ENCODE peak calls at places on chromosomes 1 and 21, in nine cellular contexts. A is Peyer's patch, D is K562, Q is breast epithelium, B is stomach, W is adrenal gland, O is testis, S is IMR-90, U is tibial nerve. K is an unnamed sample.

GRCh38 chr21:23398726-23399125 is 2208.6 kb downstream of the MRPL39 start:
- DNase-seq in A (no peak), D (no peak), Q (no peak), B (no peak), W (no peak), O (no peak), S (no peak), U (no peak), K (no peak)

GRCh38 chr1:69404486-69404885 is 163.2 kb upstream of the LRRC7 start:
- DNase-seq in A (no peak), D (no peak), Q (no peak), B (no peak), W (no peak), O (no peak), S (no peak), U (no peak), K (no peak)

GRCh38 chr1:158101944-158102343 is 78.8 kb upstream of the CD1D start:
- DNase-seq in A (peak), D (peak), Q (no peak), B (no peak), W (peak), O (no peak), S (peak), U (no peak), K (no peak)

GRCh38 chr1:12587981-12588620 is 29.9 kb downstream of the DHRS3 start:
- DNase-seq in A (no peak), D (no peak), Q (no peak), B (no peak), W (no peak), O (no peak), S (peak), U (no peak), K (no peak)

GRCh38 chr21:39581414-39581813 is 31.3 kb upstream of the B3GALT5 start:
- DNase-seq in A (no peak), D (no peak), Q (no peak), B (no peak), W (no peak), O (no peak), S (no peak), U (no peak), K (no peak)

GRCh38 chr21:38979271-38980196 is 173.8 kb downstream of the ETS2 start:
- DNase-seq in A (no peak), D (no peak), Q (no peak), B (no peak), W (no peak), O (no peak), S (peak), U (no peak), K (no peak)

GRCh38 chr21:46000731-46001641 is 19.4 kb downstream of the COL6A1 start:
- DNase-seq in A (no peak), D (no peak), Q (peak), B (peak), W (peak), O (peak), S (no peak), U (no peak), K (peak)

GRCh38 chr21:43810505-43811261 is 21.3 kb downstream of the RRP1 start:
- DNase-seq in A (peak), D (peak), Q (peak), B (peak), W (peak), O (peak), S (peak), U (peak), K (peak)

GRCh38 chr21:32687946-32688345 is 39.9 kb downstream of the SYNJ1 start:
- DNase-seq in A (no peak), D (peak), Q (no peak), B (no peak), W (no peak), O (no peak), S (no peak), U (no peak), K (no peak)

GRCh38 chr1:224767031-224767430 is 150.9 kb downstream of the CNIH3 start:
- DNase-seq in A (no peak), D (no peak), Q (no peak), B (no peak), W (no peak), O (no peak), S (no peak), U (no peak), K (no peak)

GRCh38 chr21:31132574-31133242 is 94.4 kb upstream of the KRTAP19-8 start:
- DNase-seq in A (peak), D (no peak), Q (no peak), B (no peak), W (peak), O (no peak), S (peak), U (no peak), K (no peak)

GRCh38 chr1:119330062-119330939 is 38.3 kb upstream of the HAO2 start:
- DNase-seq in A (no peak), D (no peak), Q (no peak), B (no peak), W (no peak), O (no peak), S (no peak), U (no peak), K (no peak)

GRCh38 chr1:161730050-161730564 is 8.8 kb downstream of the FCRLB start:
- DNase-seq in A (no peak), D (peak), Q (no peak), B (no peak), W (no peak), O (no peak), S (peak), U (no peak), K (no peak)

GRCh38 chr1:59468828-59469428 is 172.0 kb downstream of the FGGY start:
- DNase-seq in A (peak), D (no peak), Q (no peak), B (no peak), W (no peak), O (no peak), S (no peak), U (no peak), K (no peak)

GRCh38 chr1:41727749-41728115 is 191.0 kb downstream of the HIVEP3 start:
- DNase-seq in A (no peak), D (no peak), Q (no peak), B (no peak), W (no peak), O (no peak), S (no peak), U (no peak), K (no peak)

GRCh38 chr1:78143673-78144072 is 97.9 kb downstream of the GIPC2 start:
- DNase-seq in A (no peak), D (no peak), Q (no peak), B (no peak), W (no peak), O (no peak), S (no peak), U (no peak), K (no peak)

GRCh38 chr1:223810586-223810985 is 35.2 kb downstream of the TP53BP2 start:
- DNase-seq in A (no peak), D (no peak), Q (no peak), B (no peak), W (no peak), O (no peak), S (no peak), U (no peak), K (no peak)

GRCh38 chr1:87279966-87280535 is 48.6 kb upstream of the LMO4 start:
- DNase-seq in A (no peak), D (peak), Q (no peak), B (no peak), W (no peak), O (no peak), S (peak), U (no peak), K (no peak)

GRCh38 chr1:184555665-184556641 is 169.1 kb downstream of the C1orf21 start:
- DNase-seq in A (no peak), D (no peak), Q (no peak), B (no peak), W (no peak), O (no peak), S (no peak), U (no peak), K (no peak)

GRCh38 chr1:233281711-233282581 is 13.6 kb downstream of the PCNX2 start:
- DNase-seq in A (peak), D (no peak), Q (no peak), B (no peak), W (no peak), O (no peak), S (peak), U (no peak), K (no peak)

GRCh38 chr1:77282187-77282865 is 507 bp downstream of the AK5 start:
- DNase-seq in A (no peak), D (no peak), Q (no peak), B (no peak), W (no peak), O (no peak), S (peak), U (no peak), K (peak)

GRCh38 chr21:41616063-41616591 is 108.2 kb upstream of the TMPRSS2 start:
- DNase-seq in A (no peak), D (no peak), Q (no peak), B (no peak), W (no peak), O (no peak), S (peak), U (no peak), K (no peak)

GRCh38 chr1:167297222-167298214 is 76.8 kb downstream of the POU2F1 start:
- DNase-seq in A (peak), D (no peak), Q (no peak), B (peak), W (peak), O (peak), S (peak), U (no peak), K (no peak)

GRCh38 chr1:175635092-175635491 is 108.3 kb downstream of the TNR start:
- DNase-seq in A (no peak), D (no peak), Q (no peak), B (peak), W (no peak), O (no peak), S (no peak), U (no peak), K (no peak)

GRCh38 chr21:37503848-37504467 is 137.4 kb downstream of the DYRK1A start:
- DNase-seq in A (no peak), D (no peak), Q (no peak), B (no peak), W (no peak), O (no peak), S (peak), U (no peak), K (no peak)

GRCh38 chr1:226001852-226002666 is 2.9 kb upstream of the SDE2 start:
- DNase-seq in A (peak), D (peak), Q (no peak), B (peak), W (peak), O (peak), S (no peak), U (peak), K (peak)

GRCh38 chr1:245810789-245811337 is 656.1 kb downstream of the KIF26B start:
- DNase-seq in A (no peak), D (no peak), Q (no peak), B (no peak), W (no peak), O (no peak), S (no peak), U (no peak), K (no peak)

GRCh38 chr1:97119775-97120174 is 398.2 kb downstream of the PTBP2 start:
- DNase-seq in A (no peak), D (no peak), Q (no peak), B (no peak), W (no peak), O (no peak), S (no peak), U (no peak), K (no peak)

GRCh38 chr1:175332515-175332914 is 139.9 kb upstream of the KIAA0040 start:
- DNase-seq in A (no peak), D (no peak), Q (no peak), B (no peak), W (no peak), O (no peak), S (no peak), U (no peak), K (no peak)

GRCh38 chr1:53614231-53615021 is 124.5 kb downstream of the GLIS1 start:
- DNase-seq in A (peak), D (no peak), Q (no peak), B (peak), W (no peak), O (peak), S (no peak), U (no peak), K (peak)

GRCh38 chr1:211698161-211699026 is 23.0 kb upstream of the NEK2 start:
- DNase-seq in A (peak), D (peak), Q (peak), B (peak), W (peak), O (peak), S (peak), U (peak), K (peak)

GRCh38 chr1:204711947-204712701 is 26.6 kb upstream of the LRRN2 start:
- DNase-seq in A (peak), D (peak), Q (no peak), B (no peak), W (no peak), O (peak), S (no peak), U (no peak), K (no peak)

GRCh38 chr1:7847599-7847998 is 5.3 kb downstream of the UTS2 start:
- DNase-seq in A (no peak), D (no peak), Q (no peak), B (no peak), W (no peak), O (no peak), S (peak), U (no peak), K (no peak)

GRCh38 chr1:79041666-79042065 is 35.1 kb upstream of the ADGRL4 start:
- DNase-seq in A (no peak), D (no peak), Q (no peak), B (no peak), W (no peak), O (no peak), S (peak), U (no peak), K (no peak)

GRCh38 chr1:238898856-238899255 is 487.5 kb upstream of the CHRM3 start:
- DNase-seq in A (no peak), D (no peak), Q (no peak), B (no peak), W (no peak), O (no peak), S (no peak), U (no peak), K (no peak)

GRCh38 chr1:30822006-30822405 is 64.4 kb upstream of the LAPTM5 start:
- DNase-seq in A (no peak), D (no peak), Q (no peak), B (no peak), W (no peak), O (no peak), S (no peak), U (no peak), K (no peak)

GRCh38 chr1:30817548-30817947 is 60.0 kb upstream of the LAPTM5 start:
- DNase-seq in A (no peak), D (no peak), Q (no peak), B (no peak), W (no peak), O (no peak), S (no peak), U (no peak), K (no peak)

GRCh38 chr1:30818568-30819243 is 61.1 kb upstream of the LAPTM5 start:
- DNase-seq in A (no peak), D (no peak), Q (no peak), B (no peak), W (no peak), O (no peak), S (peak), U (no peak), K (no peak)

GRCh38 chr1:30819244-30819571 is 61.6 kb upstream of the LAPTM5 start:
- DNase-seq in A (no peak), D (no peak), Q (no peak), B (no peak), W (no peak), O (no peak), S (no peak), U (no peak), K (no peak)

DNA sequence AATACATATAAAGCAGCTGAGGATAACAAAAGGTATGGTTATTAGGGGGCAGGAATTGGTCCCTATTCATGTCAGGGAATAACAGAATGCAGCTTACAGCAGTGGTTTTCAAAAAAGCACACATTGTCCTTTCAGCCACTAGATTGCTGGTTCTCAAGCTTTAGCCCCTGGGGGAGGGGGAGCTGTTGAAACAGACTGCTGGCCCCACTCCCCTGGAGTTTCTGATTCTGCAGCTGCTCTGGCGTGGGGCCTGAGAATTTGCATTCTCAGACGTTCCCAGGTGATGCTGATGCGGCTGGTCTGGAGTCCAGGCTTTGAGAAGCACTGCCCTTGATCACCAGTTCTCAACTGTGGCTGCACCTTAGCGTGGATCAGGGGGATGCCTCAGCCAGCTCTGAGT is 62.7 kb upstream of the LAPTM5 start:
- DNase-seq in A (no peak), D (no peak), Q (no peak), B (no peak), W (no peak), O (no peak), S (no peak), U (no peak), K (no peak)
- H3K27ac ChIP-seq in A (no peak), D (no peak), Q (no peak), B (peak), W (no peak), O (no peak), S (no peak), U (no peak), K (no peak)

DNA sequence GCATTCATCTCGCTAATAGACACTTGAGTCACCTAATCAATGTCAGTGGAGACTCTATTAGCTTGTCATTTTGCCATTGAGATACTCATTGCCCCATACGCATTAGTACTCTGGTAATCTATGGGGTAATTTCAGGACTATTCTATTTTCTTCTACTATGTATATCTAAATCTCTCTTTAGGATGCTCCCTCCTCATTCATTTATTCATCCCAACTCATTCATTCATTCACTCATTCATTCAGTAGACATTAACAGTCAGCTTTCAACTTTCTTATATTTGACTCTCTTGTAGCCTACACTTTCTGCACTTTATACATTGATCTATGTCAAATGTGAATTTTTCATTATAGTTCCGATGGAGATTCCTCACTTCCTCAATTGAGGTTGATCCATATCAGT is 170.9 kb downstream of the ASTN1 start:
- DNase-seq in A (no peak), D (no peak), Q (no peak), B (no peak), W (no peak), O (no peak), S (no peak), U (no peak), K (no peak)
- TF ChIP-seq CTCF in A (no peak), D (no peak), Q (no peak), B (no peak), W (no peak), O (no peak), S (no peak), U (no peak), K (no peak)

DNA sequence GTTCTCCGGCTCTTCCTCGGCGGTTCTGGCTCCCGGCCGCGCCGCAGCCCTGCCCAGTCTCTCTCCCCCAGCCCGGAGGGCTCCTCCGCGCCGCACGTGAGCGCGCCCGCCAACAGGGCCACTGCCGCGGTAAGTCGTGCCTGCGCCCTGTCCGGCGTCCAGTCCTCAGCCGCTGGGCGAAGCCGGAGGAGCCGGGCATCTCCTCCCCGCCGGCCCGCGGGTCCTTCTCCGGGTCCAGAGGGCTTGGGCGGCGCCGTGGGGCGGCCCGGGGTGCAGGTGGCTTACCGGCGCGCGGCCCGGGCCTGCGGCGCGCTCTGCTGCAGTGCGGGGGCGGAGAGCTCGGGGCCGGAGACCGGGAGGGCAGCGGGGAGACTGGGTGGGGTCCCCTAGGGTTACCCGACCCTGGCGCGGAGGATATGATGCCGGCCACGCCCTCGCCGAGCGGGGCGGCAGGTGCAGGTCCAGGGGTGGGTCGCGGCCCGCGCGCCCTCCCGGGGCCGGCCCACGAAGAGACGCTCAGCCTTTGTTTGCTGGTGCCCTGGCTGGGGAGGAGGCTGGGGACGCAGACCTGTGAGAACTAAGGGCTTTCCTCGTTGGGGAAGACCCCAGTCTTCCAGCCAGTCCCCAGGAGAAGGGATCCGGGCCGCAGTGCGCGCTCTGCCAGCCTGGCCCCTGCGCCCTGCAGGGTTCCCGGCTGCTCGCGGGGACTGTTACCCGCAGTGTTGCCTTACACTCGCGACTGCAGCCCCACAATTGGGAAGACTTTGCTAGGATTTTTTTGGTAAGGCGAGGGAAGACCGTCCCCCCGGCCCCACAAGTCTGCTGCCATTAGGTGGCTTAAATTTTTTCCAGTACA is at the start of gene DOP1B:
- DNase-seq in A (peak), D (peak), Q (no peak), B (no peak), W (no peak), O (peak), S (no peak), U (no peak), K (no peak)
- TF ChIP-seq POLR2A in A (peak), D (peak), Q (peak), B (no peak), W (peak), O (peak), S (no peak), U (peak), K (no peak)

GRCh38 chr1:15681346-15682290 is 2.5 kb upstream of the PLEKHM2 start:
- DNase-seq in A (no peak), D (peak), Q (no peak), B (peak), W (no peak), O (no peak), S (no peak), U (no peak), K (no peak)

GRCh38 chr1:15680131-15680530 is 4.0 kb upstream of the PLEKHM2 start:
- DNase-seq in A (no peak), D (no peak), Q (no peak), B (peak), W (peak), O (no peak), S (peak), U (no peak), K (no peak)

GRCh38 chr1:15678578-15678977 is 5.5 kb upstream of the PLEKHM2 start:
- DNase-seq in A (no peak), D (no peak), Q (no peak), B (no peak), W (no peak), O (no peak), S (peak), U (no peak), K (no peak)

GRCh38 chr1:15682886-15683410 is 1.2 kb upstream of the PLEKHM2 start:
- DNase-seq in A (no peak), D (no peak), Q (no peak), B (no peak), W (no peak), O (no peak), S (no peak), U (no peak), K (no peak)

DNA sequence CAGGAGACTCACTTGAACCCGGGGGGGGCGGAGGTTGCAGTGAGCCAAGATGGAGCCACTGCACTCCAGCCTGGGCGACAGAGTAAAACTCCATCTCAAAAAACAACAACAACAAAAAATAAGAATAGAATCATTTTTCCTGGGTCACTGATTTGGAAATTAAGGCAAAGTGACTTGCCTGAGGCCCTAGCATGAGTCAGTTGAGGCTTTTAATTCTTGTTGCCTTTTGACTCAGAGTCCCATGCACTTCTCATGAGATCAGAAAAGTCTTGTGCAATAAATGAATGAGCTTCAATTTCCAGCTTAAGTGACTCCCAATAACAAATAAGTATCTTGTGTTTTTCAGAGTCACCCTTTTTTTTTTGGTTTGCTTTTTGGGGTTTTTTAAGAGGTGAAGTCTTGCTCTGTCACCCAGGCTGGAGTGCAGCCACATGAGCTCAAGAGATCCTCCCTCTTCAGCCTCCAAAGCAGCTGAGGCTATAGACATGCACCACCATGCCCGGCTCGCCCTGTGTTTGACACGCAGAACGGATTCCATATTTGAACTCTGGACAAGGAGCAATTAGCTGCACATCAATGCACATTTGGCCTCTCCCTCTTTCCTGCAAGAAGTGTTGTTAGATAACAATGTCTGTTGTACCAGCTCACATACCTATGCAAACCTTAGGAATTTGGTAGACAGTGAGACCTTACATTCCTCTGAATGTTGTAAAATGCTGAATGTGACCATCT is 3.3 kb upstream of the PLEKHM2 start:
- DNase-seq in A (no peak), D (no peak), Q (no peak), B (peak), W (peak), O (no peak), S (peak), U (no peak), K (no peak)
- H3K27ac ChIP-seq in A (peak), D (no peak), Q (peak), B (peak), W (peak), O (no peak), S (peak), U (peak), K (peak)

K was measured in spleen.